ENCODE peak calls at places on chromosomes 4 and X, in six cellular contexts. N is uterus; M is spleen; Y is naive thymus-derived CD4-positive, alpha-beta T cell; G is upper lobe of left lung; U is fibroblast of lung. Q is an unnamed sample.
A peak's percentile ranks its signal among the peaks of the same experiment; 100 is the strongest.

GRCh38 chr4:86220137-86220536 is 139.7 kb downstream of the MAPK10 start:
- DNase-seq in G (no peak), M (no peak), N (no peak), U (peak; percentile 93), Y (no peak), Q (no peak)

GRCh38 chr4:87046111-87046510 is 111.3 kb downstream of the AFF1 start:
- DNase-seq in M (no peak), G (no peak), U (no peak), Y (no peak), N (no peak), Q (no peak)

GRCh38 chr4:88033309-88033708 is 25.9 kb downstream of the PKD2 start:
- DNase-seq in Y (peak; percentile 24), N (no peak), M (no peak), G (no peak), U (peak; percentile 75), Q (no peak)

GRCh38 chr4:13535708-13536361 is 8.5 kb downstream of the NKX3-2 start:
- DNase-seq in Y (no peak), N (no peak), G (no peak), M (peak; percentile 68), U (no peak), Q (no peak)

GRCh38 chr4:7960790-7961655 is 21.4 kb upstream of the AFAP1 start:
- DNase-seq in M (no peak), G (peak; percentile 44), N (peak; percentile 78), Y (peak; percentile 32), U (peak; percentile 99), Q (no peak)

GRCh38 chrX:65750674-65751469 is 83.4 kb downstream of the MSN start:
- DNase-seq in M (no peak), U (no peak), N (no peak), G (peak; percentile 38), Y (peak; percentile 22), Q (no peak)

GRCh38 chr4:82611982-82612381 is 50.2 kb upstream of the TMEM150C start:
- DNase-seq in N (no peak), U (no peak), M (no peak), Y (no peak), G (no peak), Q (no peak)

GRCh38 chr4:156321203-156321602 is 367.5 kb upstream of the CTSO start:
- DNase-seq in Y (no peak), U (peak; percentile 49), M (no peak), N (no peak), G (no peak), Q (no peak)

GRCh38 chr4:51943221-51943620 is 76.9 kb downstream of the LRRC66 start:
- DNase-seq in M (no peak), N (no peak), U (no peak), G (no peak), Y (no peak), Q (no peak)

GRCh38 chr4:156476359-156476758 is 495.2 kb downstream of the PDGFC start:
- DNase-seq in Y (no peak), N (no peak), M (no peak), U (peak; percentile 94), G (no peak), Q (no peak)

GRCh38 chrX:120791013-120791643 is 84.5 kb downstream of the CT47B1 start:
- DNase-seq in M (no peak), N (peak; percentile 27), G (peak; percentile 70), U (peak; percentile 84), Y (no peak), Q (no peak)

GRCh38 chr4:106032851-106033286 is 137.6 kb downstream of the NPNT start:
- DNase-seq in N (no peak), U (no peak), G (no peak), M (peak; percentile 33), Y (no peak), Q (peak; percentile 41)

GRCh38 chr4:3483471-3483921 is 20.4 kb downstream of the DOK7 start:
- DNase-seq in M (no peak), Y (no peak), G (no peak), U (no peak), N (peak; percentile 42), Q (no peak)

GRCh38 chrX:373641-374471 is 12.9 kb downstream of the PPP2R3B start:
- DNase-seq in U (no peak), G (no peak), Y (peak; percentile 40), M (peak; percentile 79), N (no peak), Q (no peak)

GRCh38 chr4:150212927-150213326 is 134.7 kb downstream of the DCLK2 start:
- DNase-seq in Y (no peak), N (no peak), G (no peak), U (no peak), M (no peak), Q (no peak)

GRCh38 chrX:52576946-52577345 is 60.1 kb upstream of the XAGE1B start:
- DNase-seq in U (no peak), N (no peak), M (no peak), G (no peak), Y (no peak), Q (no peak)

DNA sequence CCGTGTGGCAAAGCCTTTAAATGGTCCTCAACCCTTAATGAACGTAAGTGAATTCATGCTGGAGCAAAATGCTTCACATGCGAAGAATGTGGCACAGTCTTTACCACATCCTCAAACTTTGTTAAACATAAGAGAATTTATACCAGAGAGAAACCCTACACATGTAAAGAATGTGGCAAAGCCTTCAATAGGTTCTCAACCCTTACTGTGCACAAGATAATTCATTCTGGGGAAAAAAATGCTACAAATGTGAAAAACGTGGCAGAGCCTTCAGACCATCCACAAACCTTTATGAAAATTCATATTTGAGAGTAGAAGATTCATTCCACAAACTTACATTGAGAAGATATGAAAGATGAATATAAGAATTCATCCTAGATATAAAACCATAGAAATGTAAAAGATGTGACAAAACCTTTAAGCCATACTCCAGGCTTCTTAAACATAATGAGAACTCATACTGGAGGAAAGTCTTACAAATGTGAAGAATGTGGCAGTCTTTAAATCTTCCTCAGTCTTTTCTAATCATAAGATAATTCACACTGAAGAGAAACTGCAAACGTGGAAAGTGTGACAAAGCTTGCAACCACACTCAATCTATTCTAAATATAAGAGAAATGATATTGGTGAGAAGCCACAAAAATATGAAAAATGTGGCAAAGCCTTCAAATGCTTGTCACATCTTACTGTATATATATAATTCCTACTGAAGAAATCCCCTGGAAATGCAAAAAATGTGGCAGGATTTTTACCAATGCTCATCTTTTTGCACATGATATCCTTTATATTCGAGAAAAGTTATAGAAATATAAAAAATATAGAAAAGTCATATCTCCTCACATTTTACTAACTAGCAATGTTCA is 36.9 kb downstream of the ZNF141 start:
- DNase-seq in G (no peak), N (no peak), M (no peak), Y (no peak), U (peak; percentile 2), Q (no peak)
- H3K9me3 ChIP-seq in G (peaks cover 98% of the 10 kb centered on the region), N (peaks cover 94% of the 10 kb centered on the region), M (peaks cover 100% of the 10 kb centered on the region), Y (peaks cover 34% of the 10 kb centered on the region), U (peaks cover 5% of the 10 kb centered on the region), Q (peaks cover 56% of the 10 kb centered on the region)

DNA sequence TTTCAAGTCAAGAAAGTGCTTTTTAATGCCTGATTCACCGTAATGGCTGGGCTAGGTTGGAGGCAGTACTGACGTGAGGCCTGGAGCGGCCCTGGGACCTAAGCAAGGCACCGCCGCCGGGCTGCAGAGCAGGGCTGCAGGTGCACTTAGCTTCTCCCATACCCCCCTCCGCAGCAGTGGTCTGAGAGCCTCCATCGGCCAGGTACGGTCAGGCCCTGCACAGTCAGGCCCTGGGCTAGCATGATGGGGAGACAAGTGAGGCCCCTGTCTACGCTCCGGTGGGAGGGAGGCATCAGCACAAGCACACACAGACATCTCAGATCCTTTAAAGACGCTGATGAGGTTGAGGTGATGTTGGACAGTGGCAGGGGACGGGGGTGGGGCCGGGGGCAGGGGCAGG is 4.7 kb downstream of the MAEA start:
- DNase-seq in U (no peak), Y (no peak), M (peak; percentile 72), N (no peak), G (peak; percentile 12), Q (peak; percentile 61)
- H3K4me3 ChIP-seq in U (no peak overlapping the region), Y (no peak overlapping the region), M (no peak overlapping the region), N (no peak overlapping the region), G (no peak overlapping the region), Q (no peak overlapping the region)

GRCh38 chr4:26094911-26095310 is 180.9 kb downstream of the SMIM20 start:
- DNase-seq in G (no peak), Y (no peak), N (no peak), M (no peak), U (peak; percentile 64), Q (no peak)
- H3K9me3 ChIP-seq in G (peaks cover 11% of the 10 kb centered on the region), Y (no peaks in the 10 kb centered on the region), N (peaks cover 6% of the 10 kb centered on the region), M (peaks cover 25% of the 10 kb centered on the region), U (no peaks in the 10 kb centered on the region), Q (peaks cover 3% of the 10 kb centered on the region)

DNA sequence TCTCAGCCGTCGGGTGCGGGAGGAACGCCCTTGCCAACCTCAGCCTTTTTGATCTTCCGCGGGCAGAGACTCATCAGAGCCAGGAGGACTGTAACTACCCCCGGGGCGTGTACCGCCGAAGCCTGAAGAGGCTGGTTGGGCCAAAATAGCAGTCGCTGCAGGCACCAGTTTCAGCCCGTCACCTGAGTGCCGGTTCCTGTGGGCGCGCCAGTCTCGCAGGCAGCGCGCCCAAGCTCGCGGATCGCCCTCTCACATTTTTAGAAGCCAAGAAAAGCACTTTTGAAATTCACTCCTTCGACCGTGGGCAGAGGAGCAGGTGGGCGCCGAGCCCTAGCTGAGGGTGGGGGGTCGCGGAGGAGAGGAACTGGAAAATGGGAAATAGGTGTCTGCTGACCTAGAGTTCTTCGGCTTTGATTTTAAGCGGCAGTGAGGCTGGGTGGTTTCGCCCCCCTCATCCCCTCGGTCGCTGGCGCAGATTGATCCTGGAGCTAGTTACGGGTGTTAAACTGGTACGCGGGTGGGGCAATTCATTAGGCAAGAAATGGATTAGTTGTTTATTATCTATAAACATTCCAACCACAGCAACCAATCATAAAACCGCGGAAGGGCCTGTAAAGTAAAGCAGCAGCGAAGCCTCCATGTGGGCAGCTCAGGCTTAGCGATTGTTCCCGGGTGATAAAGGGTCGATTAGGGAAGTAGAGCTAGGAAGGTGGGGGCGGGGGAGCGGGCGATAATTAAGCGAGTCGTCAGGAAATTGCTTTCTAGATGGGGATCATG is 69.2 kb downstream of the FBXO8 start:
- DNase-seq in M (no peak), N (no peak), G (no peak), Y (no peak), U (peak; percentile 18), Q (peak; percentile 52)
- H3K4me3 ChIP-seq in M (peak overlapping the region; percentile 8), N (no peak overlapping the region), G (peak overlapping the region; percentile 13), Y (peak overlapping the region; percentile 13), U (no peak overlapping the region), Q (no peak overlapping the region)

GRCh38 chr4:38804654-38805295 is at the start of gene TLR1:
- DNase-seq in G (no peak), U (peak; percentile 69), M (no peak), Y (peak; percentile 65), N (no peak), Q (no peak)

GRCh38 chr4:38800366-38800765 is 4.2 kb downstream of the TLR1 start:
- DNase-seq in U (no peak), M (no peak), G (no peak), N (no peak), Y (no peak), Q (no peak)

GRCh38 chr4:38803833-38804653 is 548 bp downstream of the TLR1 start:
- DNase-seq in N (no peak), M (no peak), Y (no peak), U (no peak), G (no peak), Q (no peak)

GRCh38 chr4:38802561-38803355 is 1.8 kb downstream of the TLR1 start:
- DNase-seq in G (no peak), Y (no peak), N (no peak), U (no peak), M (no peak), Q (no peak)

GRCh38 chr4:38800956-38801450 is 3.6 kb downstream of the TLR1 start:
- DNase-seq in M (no peak), G (no peak), N (no peak), Y (no peak), U (no peak), Q (no peak)
- H3K9me3 ChIP-seq in M (peaks cover 73% of the 10 kb centered on the region), G (no peaks in the 10 kb centered on the region), N (peaks cover 8% of the 10 kb centered on the region), Y (peaks cover 4% of the 10 kb centered on the region), U (no peaks in the 10 kb centered on the region), Q (no peaks in the 10 kb centered on the region)

GRCh38 chr4:95778666-95779065 is 61.2 kb upstream of the PDHA2 start:
- DNase-seq in Y (no peak), N (no peak), G (no peak), M (no peak), U (no peak), Q (no peak)
- H3K4me3 ChIP-seq in Y (no peak overlapping the region), N (no peak overlapping the region), G (no peak overlapping the region), M (no peak overlapping the region), U (no peak overlapping the region), Q (no peak overlapping the region)